ENCODE peak calls at places on chromosomes 16 and 17, in seven cellular contexts. G is breast epithelium, Y is H1, H is transverse colon, A is SK-N-SH, U is sigmoid colon, M is GM12878. Q is an unnamed sample.

GRCh38 chr16:54125751-54126655 is 160.6 kb downstream of the IRX3 start:
- DNase-seq in U (no peak), A (no peak), M (no peak), H (no peak), G (no peak), Y (no peak), Q (no peak)

GRCh38 chr17:81021531-81022370 is 13.2 kb upstream of the BAIAP2 start:
- DNase-seq in Y (no peak), A (no peak), U (no peak), G (no peak), H (no peak), M (no peak), Q (no peak)

GRCh38 chr16:19410435-19411153 is 7.1 kb upstream of the TMC5 start:
- DNase-seq in M (no peak), H (peak; percentile 77), A (peak; percentile 76), Y (peak; percentile 47), G (no peak), U (no peak), Q (no peak)

GRCh38 chr16:69564845-69565610 is 738 bp upstream of the NFAT5 start:
- DNase-seq in Y (no peak), U (no peak), H (no peak), A (no peak), M (no peak), G (no peak), Q (no peak)

GRCh38 chr16:58024673-58025350 is 742 bp upstream of the MMP15 start:
- DNase-seq in U (no peak), G (no peak), A (peak; percentile 49), M (no peak), Y (no peak), H (peak; percentile 91), Q (peak; percentile 56)

GRCh38 chr17:31495049-31495885 is 103.8 kb downstream of the RAB11FIP4 start:
- DNase-seq in A (peak; percentile 50), M (no peak), Y (no peak), G (peak; percentile 50), H (peak; percentile 69), U (no peak), Q (no peak)

GRCh38 chr17:35973333-35974260 is 7.7 kb downstream of the CCL16 start:
- DNase-seq in A (no peak), G (no peak), H (no peak), U (no peak), M (no peak), Y (no peak), Q (no peak)

GRCh38 chr17:66602659-66603363 is 232.1 kb upstream of the CACNG5 start:
- DNase-seq in Y (no peak), U (peak; percentile 71), M (no peak), G (no peak), A (no peak), H (no peak), Q (no peak)

GRCh38 chr16:30474062-30474452 is 1.5 kb downstream of the ITGAL start:
- DNase-seq in G (no peak), U (no peak), M (no peak), H (no peak), A (no peak), Y (no peak), Q (no peak)

GRCh38 chr16:64094992-64095579 is 1026.8 kb downstream of the CDH11 start:
- DNase-seq in U (no peak), M (no peak), A (no peak), H (no peak), Y (no peak), G (no peak), Q (no peak)

GRCh38 chr16:48619547-48619946 is 9.6 kb upstream of the N4BP1 start:
- DNase-seq in M (no peak), G (no peak), U (peak; percentile 35), A (no peak), H (no peak), Y (no peak), Q (no peak)

GRCh38 chr17:21079196-21079595 is 36.4 kb upstream of the USP22 start:
- DNase-seq in U (no peak), A (no peak), Y (no peak), H (no peak), G (no peak), M (no peak), Q (no peak)

GRCh38 chr16:66522816-66523590 is 26.9 kb downstream of the TK2 start:
- DNase-seq in U (no peak), M (no peak), Y (no peak), A (no peak), G (no peak), H (no peak), Q (no peak)

GRCh38 chr17:60712675-60713074 is 35.0 kb downstream of the BCAS3 start:
- DNase-seq in A (no peak), U (no peak), Y (no peak), H (no peak), M (no peak), G (no peak), Q (no peak)

GRCh38 chr17:2369551-2370210 is 31.2 kb downstream of the MNT start:
- DNase-seq in G (no peak), Y (no peak), M (no peak), H (no peak), A (peak; percentile 64), U (no peak), Q (no peak)

GRCh38 chr16:1564325-1564724 is 30.9 kb downstream of the TMEM204 start:
- DNase-seq in Y (no peak), U (no peak), A (peak; percentile 59), H (no peak), M (no peak), G (no peak), Q (no peak)

GRCh38 chr17:76691379-76692191 is 19.2 kb downstream of the MXRA7 start:
- DNase-seq in G (no peak), Y (no peak), U (no peak), H (no peak), A (no peak), M (no peak), Q (no peak)

GRCh38 chr16:86431540-86431939 is 78.8 kb upstream of the FOXF1 start:
- DNase-seq in G (no peak), A (no peak), U (no peak), H (no peak), M (no peak), Y (no peak), Q (no peak)

GRCh38 chr16:86430814-86431213 is 79.5 kb upstream of the FOXF1 start:
- DNase-seq in H (no peak), A (no peak), G (no peak), U (no peak), M (no peak), Y (no peak), Q (no peak)

GRCh38 chr16:86427327-86427935 is 82.9 kb upstream of the FOXF1 start:
- DNase-seq in G (no peak), A (no peak), Y (no peak), M (no peak), U (no peak), H (no peak), Q (no peak)

GRCh38 chr16:86428729-86429472 is 81.4 kb upstream of the FOXF1 start:
- DNase-seq in G (no peak), M (no peak), U (no peak), Y (no peak), H (no peak), A (no peak), Q (peak; percentile 32)

GRCh38 chr16:86429663-86430062 is 80.7 kb upstream of the FOXF1 start:
- DNase-seq in U (no peak), M (no peak), H (no peak), A (no peak), Y (no peak), G (no peak), Q (no peak)
- TF ChIP-seq POLR2AphosphoS5 in U (peak; percentile 55), M (no peak), H (no peak), A (no peak), Y (no peak), G (no peak), Q (no peak)

GRCh38 chr17:47973541-47973940 is 2.6 kb downstream of the CDK5RAP3 start:
- DNase-seq in H (no peak), U (no peak), M (no peak), Y (no peak), A (no peak), G (no peak), Q (no peak)
- TF ChIP-seq POLR2AphosphoS5 in H (no peak), U (no peak), M (no peak), Y (no peak), A (no peak), G (no peak), Q (no peak)

GRCh38 chr17:44200478-44201155 is 933 bp upstream of the ATXN7L3 start:
- DNase-seq in M (no peak), U (no peak), A (no peak), G (no peak), Y (no peak), H (peak; percentile 44), Q (no peak)
- TF ChIP-seq POLR2AphosphoS5 in M (peak; percentile 56), U (peak; percentile 7), A (peak; percentile 1), G (no peak), Y (no peak), H (no peak), Q (no peak)

GRCh38 chr17:3894188-3894587 is 1.3 kb upstream of the CAMKK1 start:
- DNase-seq in Y (no peak), A (no peak), M (no peak), G (no peak), H (no peak), U (no peak), Q (no peak)

GRCh38 chr17:3892095-3892998 is 506 bp downstream of the CAMKK1 start:
- DNase-seq in G (peak; percentile 65), H (peak; percentile 83), U (peak; percentile 96), A (peak; percentile 86), M (no peak), Y (no peak), Q (no peak)

GRCh38 chr17:3891626-3892094 is 1.2 kb downstream of the CAMKK1 start:
- DNase-seq in U (no peak), A (no peak), H (no peak), Y (no peak), M (no peak), G (no peak), Q (no peak)

GRCh38 chr17:3893720-3894116 is 865 bp upstream of the CAMKK1 start:
- DNase-seq in H (no peak), Y (no peak), G (no peak), U (no peak), A (no peak), M (no peak), Q (no peak)

DNA sequence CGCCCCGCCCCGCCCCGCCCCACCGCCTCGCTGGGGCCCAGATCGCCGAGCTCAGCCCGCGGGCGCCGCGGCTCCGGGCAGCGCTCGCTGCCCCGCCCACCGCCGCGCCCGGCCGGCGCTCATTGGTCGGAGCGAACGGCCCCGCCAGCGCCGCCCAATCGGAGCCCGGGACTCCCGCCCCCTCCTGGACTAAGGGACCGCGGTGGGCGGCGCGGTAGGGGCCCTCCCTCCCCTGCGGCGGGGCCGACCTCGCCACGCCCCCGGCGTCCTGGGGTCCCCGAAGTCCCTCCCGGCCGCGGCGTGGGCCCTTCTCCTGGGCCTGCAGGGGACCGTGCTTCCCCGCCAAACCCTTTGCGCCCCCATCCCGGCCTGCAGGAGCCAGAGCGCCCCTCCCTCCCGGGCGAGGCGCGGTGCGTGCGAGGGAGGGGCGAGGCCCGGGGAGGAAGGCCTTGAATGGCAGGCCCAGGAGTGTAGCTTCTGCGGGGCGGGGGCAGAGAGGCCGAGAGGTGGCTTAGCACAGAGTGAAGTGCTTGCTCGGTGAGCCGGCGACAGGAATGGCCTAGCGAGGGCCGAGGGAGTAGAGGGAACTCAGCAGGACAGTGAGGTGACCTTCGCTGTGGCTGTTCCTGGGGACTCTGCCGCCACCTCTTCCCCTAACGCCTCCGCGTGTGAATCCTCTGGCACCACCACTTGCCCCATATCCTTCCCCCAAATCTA is at the start of gene CAMKK1:
- DNase-seq in Y (peak; percentile 44), U (peak; percentile 95), G (peak; percentile 67), M (no peak), A (peak; percentile 99), H (peak; percentile 94), Q (peak; percentile 45)
- TF ChIP-seq POLR2AphosphoS5 in Y (peak; percentile 41), U (peak; percentile 4), G (peak; percentile 22), M (no peak), A (no peak), H (peak; percentile 48), Q (peak; percentile 46)

Q was measured in HCT116.